ENCODE peak calls at places on chromosomes 11 and 22, in nine cellular contexts. One of them, this sample, is unnamed.

GRCh38 chr11:94774345-94774744 is 6.2 kb downstream of the AMOTL1 start:
- DNase-seq in psoas muscle: no peak
- DNase-seq in Peyer's patch: no peak
- DNase-seq in mucosa of descending colon: no peak
- DNase-seq in coronary artery: no peak
- DNase-seq in HepG2: no peak
- DNase-seq in PC-3: peak
- DNase-seq in fibroblast of lung: peak
- DNase-seq in hepatocyte: no peak
- DNase-seq in this sample: no peak

GRCh38 chr22:46043339-46043738 is 66.4 kb upstream of the WNT7B start:
- DNase-seq in psoas muscle: no peak
- DNase-seq in Peyer's patch: peak
- DNase-seq in mucosa of descending colon: peak
- DNase-seq in coronary artery: peak
- DNase-seq in HepG2: no peak
- DNase-seq in PC-3: no peak
- DNase-seq in fibroblast of lung: no peak
- DNase-seq in hepatocyte: no peak
- DNase-seq in this sample: no peak

GRCh38 chr22:24803064-24803542 is 2.9 kb upstream of the SGSM1 start:
- DNase-seq in psoas muscle: peak
- DNase-seq in Peyer's patch: peak
- DNase-seq in mucosa of descending colon: peak
- DNase-seq in coronary artery: no peak
- DNase-seq in HepG2: peak
- DNase-seq in PC-3: peak
- DNase-seq in fibroblast of lung: peak
- DNase-seq in hepatocyte: peak
- DNase-seq in this sample: peak

GRCh38 chr11:69165775-69166174 is 10.0 kb downstream of the SMIM38 start:
- DNase-seq in psoas muscle: no peak
- DNase-seq in Peyer's patch: peak
- DNase-seq in mucosa of descending colon: no peak
- DNase-seq in coronary artery: no peak
- DNase-seq in HepG2: no peak
- DNase-seq in PC-3: no peak
- DNase-seq in fibroblast of lung: no peak
- DNase-seq in hepatocyte: no peak
- DNase-seq in this sample: no peak

GRCh38 chr11:43788394-43788793 is 92.2 kb upstream of the ALKBH3 start:
- DNase-seq in psoas muscle: no peak
- DNase-seq in Peyer's patch: peak
- DNase-seq in mucosa of descending colon: peak
- DNase-seq in coronary artery: no peak
- DNase-seq in HepG2: no peak
- DNase-seq in PC-3: no peak
- DNase-seq in fibroblast of lung: no peak
- DNase-seq in hepatocyte: peak
- DNase-seq in this sample: no peak

GRCh38 chr11:86980397-86980796 is 25.2 kb upstream of the FZD4 start:
- DNase-seq in psoas muscle: no peak
- DNase-seq in Peyer's patch: no peak
- DNase-seq in mucosa of descending colon: no peak
- DNase-seq in coronary artery: no peak
- DNase-seq in HepG2: no peak
- DNase-seq in PC-3: no peak
- DNase-seq in fibroblast of lung: no peak
- DNase-seq in hepatocyte: no peak
- DNase-seq in this sample: no peak

GRCh38 chr22:23793326-23793725 is 6.6 kb downstream of the SMARCB1 start:
- DNase-seq in psoas muscle: no peak
- DNase-seq in Peyer's patch: no peak
- DNase-seq in mucosa of descending colon: peak
- DNase-seq in coronary artery: no peak
- DNase-seq in HepG2: no peak
- DNase-seq in PC-3: no peak
- DNase-seq in fibroblast of lung: no peak
- DNase-seq in hepatocyte: no peak
- DNase-seq in this sample: no peak

GRCh38 chr11:78253797-78254196 is 65.1 kb downstream of the USP35 start:
- DNase-seq in psoas muscle: no peak
- DNase-seq in Peyer's patch: no peak
- DNase-seq in mucosa of descending colon: no peak
- DNase-seq in coronary artery: no peak
- DNase-seq in HepG2: no peak
- DNase-seq in PC-3: peak
- DNase-seq in fibroblast of lung: no peak
- DNase-seq in hepatocyte: no peak
- DNase-seq in this sample: no peak

GRCh38 chr11:122933434-122933833 is 48.2 kb downstream of the BSX start:
- DNase-seq in psoas muscle: no peak
- DNase-seq in Peyer's patch: no peak
- DNase-seq in mucosa of descending colon: no peak
- DNase-seq in coronary artery: no peak
- DNase-seq in HepG2: no peak
- DNase-seq in PC-3: no peak
- DNase-seq in fibroblast of lung: no peak
- DNase-seq in hepatocyte: no peak
- DNase-seq in this sample: no peak

GRCh38 chr22:46111645-46112306 is 38.5 kb upstream of the PPARA start:
- DNase-seq in psoas muscle: no peak
- DNase-seq in Peyer's patch: no peak
- DNase-seq in mucosa of descending colon: no peak
- DNase-seq in coronary artery: no peak
- DNase-seq in HepG2: no peak
- DNase-seq in PC-3: no peak
- DNase-seq in fibroblast of lung: no peak
- DNase-seq in hepatocyte: no peak
- DNase-seq in this sample: no peak

GRCh38 chr11:70954471-70954870 is 297.9 kb downstream of the SHANK2 start:
- DNase-seq in psoas muscle: no peak
- DNase-seq in Peyer's patch: no peak
- DNase-seq in mucosa of descending colon: no peak
- DNase-seq in coronary artery: no peak
- DNase-seq in HepG2: no peak
- DNase-seq in PC-3: no peak
- DNase-seq in fibroblast of lung: no peak
- DNase-seq in hepatocyte: no peak
- DNase-seq in this sample: no peak

GRCh38 chr22:43844560-43845545 is 17.5 kb downstream of the SULT4A1 start:
- DNase-seq in psoas muscle: no peak
- DNase-seq in Peyer's patch: no peak
- DNase-seq in mucosa of descending colon: no peak
- DNase-seq in coronary artery: no peak
- DNase-seq in HepG2: no peak
- DNase-seq in PC-3: no peak
- DNase-seq in fibroblast of lung: no peak
- DNase-seq in hepatocyte: no peak
- DNase-seq in this sample: no peak

DNA sequence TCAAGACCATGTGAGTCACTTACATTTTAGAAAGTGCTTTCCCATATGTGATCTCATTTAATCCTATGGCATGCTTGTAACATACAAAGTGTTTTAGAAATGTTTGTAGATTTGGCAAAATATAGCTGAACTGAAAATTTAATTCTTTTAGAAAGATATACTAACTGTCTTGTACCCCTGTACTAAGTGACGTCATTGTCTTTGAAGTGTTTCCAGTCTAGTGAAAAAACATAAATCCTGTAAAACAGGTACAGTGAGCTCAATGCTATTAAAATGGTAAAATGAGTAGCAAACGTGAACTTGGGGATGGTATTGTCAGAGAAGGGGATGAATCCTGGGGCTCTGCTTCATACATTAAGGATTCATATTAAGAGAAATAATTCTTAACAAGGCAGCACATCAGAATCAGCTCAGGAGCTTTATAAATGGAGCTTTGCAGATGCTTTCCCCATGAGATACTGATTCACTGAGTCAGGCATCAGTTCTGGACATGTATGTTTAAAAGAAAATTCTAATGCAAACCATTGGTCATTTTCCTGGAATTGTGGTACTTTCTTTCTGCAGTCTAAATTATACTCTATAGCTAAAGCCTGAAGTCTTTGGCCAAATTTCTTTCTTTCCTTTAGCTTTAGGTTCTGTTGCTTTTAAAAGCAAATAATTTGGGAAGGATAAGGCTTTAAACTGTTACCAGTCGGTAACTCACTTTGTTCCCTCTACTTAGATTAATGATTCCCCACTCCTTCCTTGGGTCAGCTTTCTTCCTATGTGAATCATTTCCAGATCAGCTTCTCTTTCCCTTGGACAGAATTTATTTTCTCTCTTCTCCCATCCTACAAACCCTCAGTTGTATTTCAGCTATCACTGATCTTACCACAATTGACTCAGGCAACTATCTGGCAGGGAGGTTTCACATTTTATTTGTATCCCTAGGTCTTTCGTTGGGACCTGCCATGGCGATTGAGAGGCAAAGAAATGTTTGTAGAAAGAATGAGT is 57.6 kb upstream of the DDI1 start:
- DNase-seq in psoas muscle: no peak
- DNase-seq in Peyer's patch: no peak
- DNase-seq in mucosa of descending colon: no peak
- DNase-seq in coronary artery: no peak
- DNase-seq in HepG2: no peak
- DNase-seq in PC-3: peak
- DNase-seq in fibroblast of lung: no peak
- DNase-seq in hepatocyte: no peak
- DNase-seq in this sample: no peak
- H3K4me3 ChIP-seq in psoas muscle: no peak
- H3K4me3 ChIP-seq in Peyer's patch: no peak
- H3K4me3 ChIP-seq in mucosa of descending colon: no peak
- H3K4me3 ChIP-seq in coronary artery: no peak
- H3K4me3 ChIP-seq in HepG2: no peak
- H3K4me3 ChIP-seq in PC-3: no peak
- H3K4me3 ChIP-seq in fibroblast of lung: no peak
- H3K4me3 ChIP-seq in hepatocyte: no peak
- H3K4me3 ChIP-seq in this sample: no peak

DNA sequence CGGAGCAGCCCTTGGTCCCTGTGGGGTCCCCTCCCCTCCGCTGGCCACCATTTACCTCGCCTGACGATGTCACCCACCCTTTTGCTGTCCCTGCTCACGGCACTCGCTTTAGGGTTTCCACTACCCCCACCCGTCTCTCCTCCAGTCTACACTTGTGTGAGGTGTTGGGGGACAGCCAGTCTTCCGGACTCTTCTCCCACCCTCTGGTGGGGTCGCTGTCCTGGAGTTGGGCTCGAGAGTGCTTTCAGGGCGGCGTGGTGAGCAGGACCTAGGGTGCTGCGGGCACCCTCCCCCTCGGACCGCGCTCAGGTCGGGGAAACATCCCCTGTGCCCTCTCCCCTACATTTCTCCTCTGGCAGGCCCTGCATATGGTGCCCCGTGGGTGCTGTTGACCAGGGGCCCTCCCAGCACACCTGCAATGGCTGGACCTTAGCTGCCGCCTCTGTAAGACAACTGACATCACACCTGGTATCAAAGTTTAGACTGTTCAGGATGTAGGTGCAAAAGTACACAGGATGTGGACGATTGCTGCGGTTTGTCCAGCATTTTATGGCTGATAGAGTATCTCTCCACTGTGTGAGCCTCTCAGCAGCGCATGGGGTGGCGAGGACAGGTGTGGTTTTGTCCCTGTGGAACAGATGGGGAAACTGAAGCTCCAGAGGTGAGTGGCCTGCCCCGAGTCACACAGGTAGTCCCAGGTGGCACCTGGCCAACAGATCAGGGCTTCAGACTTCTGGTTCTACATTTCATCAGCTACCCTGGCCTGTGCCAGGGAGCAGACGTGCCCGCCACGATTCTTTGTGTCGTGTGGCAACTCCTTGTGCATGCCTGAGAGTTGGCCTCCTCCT is 1.1 kb downstream of the GRK2 start:
- DNase-seq in psoas muscle: no peak
- DNase-seq in Peyer's patch: peak
- DNase-seq in mucosa of descending colon: peak
- DNase-seq in coronary artery: peak
- DNase-seq in HepG2: peak
- DNase-seq in PC-3: peak
- DNase-seq in fibroblast of lung: no peak
- DNase-seq in hepatocyte: peak
- DNase-seq in this sample: no peak
- TF ChIP-seq CTCF in psoas muscle: no peak
- TF ChIP-seq CTCF in Peyer's patch: peak
- TF ChIP-seq CTCF in mucosa of descending colon: no peak
- TF ChIP-seq CTCF in coronary artery: no peak
- TF ChIP-seq CTCF in HepG2: peak
- TF ChIP-seq CTCF in PC-3: no peak
- TF ChIP-seq CTCF in fibroblast of lung: no peak
- TF ChIP-seq CTCF in hepatocyte: no peak
- TF ChIP-seq CTCF in this sample: no peak

GRCh38 chr11:16080688-16081388 is 275.5 kb downstream of the SOX6 start:
- DNase-seq in psoas muscle: no peak
- DNase-seq in Peyer's patch: no peak
- DNase-seq in mucosa of descending colon: no peak
- DNase-seq in coronary artery: no peak
- DNase-seq in HepG2: no peak
- DNase-seq in PC-3: no peak
- DNase-seq in fibroblast of lung: no peak
- DNase-seq in hepatocyte: no peak
- DNase-seq in this sample: no peak
- H3K4me3 ChIP-seq in psoas muscle: no peak
- H3K4me3 ChIP-seq in Peyer's patch: no peak
- H3K4me3 ChIP-seq in mucosa of descending colon: no peak
- H3K4me3 ChIP-seq in coronary artery: no peak
- H3K4me3 ChIP-seq in HepG2: no peak
- H3K4me3 ChIP-seq in PC-3: no peak
- H3K4me3 ChIP-seq in fibroblast of lung: no peak
- H3K4me3 ChIP-seq in hepatocyte: no peak
- H3K4me3 ChIP-seq in this sample: no peak

GRCh38 chr11:9992306-9992705 is 301.7 kb downstream of the SBF2 start:
- DNase-seq in psoas muscle: no peak
- DNase-seq in Peyer's patch: no peak
- DNase-seq in mucosa of descending colon: no peak
- DNase-seq in coronary artery: no peak
- DNase-seq in HepG2: no peak
- DNase-seq in PC-3: no peak
- DNase-seq in fibroblast of lung: no peak
- DNase-seq in hepatocyte: no peak
- DNase-seq in this sample: no peak

DNA sequence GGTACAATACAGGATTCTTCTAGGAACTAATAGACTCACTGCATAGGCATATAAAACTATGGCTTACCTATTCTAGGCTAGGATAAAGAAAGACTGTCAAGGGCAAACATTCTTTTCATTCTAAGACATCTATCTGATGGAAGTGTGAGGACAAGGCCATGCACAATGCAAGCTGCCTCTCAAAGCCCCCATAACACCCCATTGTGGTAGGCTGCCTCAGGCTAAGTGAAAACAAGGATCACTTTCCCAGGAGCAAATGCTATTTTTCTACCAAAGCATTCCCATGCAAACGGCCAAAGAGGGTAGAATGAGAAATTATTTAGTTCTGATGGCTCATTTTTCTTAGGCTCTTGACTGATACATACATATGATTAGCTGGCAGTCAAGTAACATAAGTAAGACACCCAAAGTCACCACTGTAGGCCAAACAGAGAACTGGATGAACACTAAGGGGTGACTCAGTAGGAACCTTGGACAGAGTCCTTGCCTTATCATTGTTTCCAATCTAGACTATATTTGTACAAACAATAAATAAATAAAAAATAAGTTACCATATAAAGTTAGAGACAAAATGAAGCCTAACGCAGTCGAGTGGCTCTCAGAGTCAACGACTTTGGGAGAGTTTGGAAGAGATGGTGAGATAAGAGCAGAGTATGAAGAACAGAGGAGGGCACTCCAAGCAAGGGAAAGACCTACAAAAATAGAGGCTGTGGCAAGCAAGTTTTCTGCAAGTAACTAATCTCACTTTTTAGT is 303.6 kb downstream of the SBF2 start:
- DNase-seq in psoas muscle: no peak
- DNase-seq in Peyer's patch: no peak
- DNase-seq in mucosa of descending colon: no peak
- DNase-seq in coronary artery: no peak
- DNase-seq in HepG2: peak
- DNase-seq in PC-3: peak
- DNase-seq in fibroblast of lung: peak
- DNase-seq in hepatocyte: no peak
- DNase-seq in this sample: no peak
- TF ChIP-seq CTCF in psoas muscle: no peak
- TF ChIP-seq CTCF in Peyer's patch: no peak
- TF ChIP-seq CTCF in mucosa of descending colon: no peak
- TF ChIP-seq CTCF in coronary artery: no peak
- TF ChIP-seq CTCF in HepG2: peak
- TF ChIP-seq CTCF in PC-3: peak
- TF ChIP-seq CTCF in fibroblast of lung: no peak
- TF ChIP-seq CTCF in hepatocyte: peak
- TF ChIP-seq CTCF in this sample: peak